ENCODE peak calls at places on chromosomes 11 and 22, in four cellular contexts. E, P, G and D are unnamed samples.

GRCh38 chr22:27850000-27850465 is 48.5 kb upstream of the MN1 start:
- DNase-seq in E (no peak), P (no peak), G (peak; percentile 78), D (no peak)

GRCh38 chr11:112977620-112978212 is 16.5 kb downstream of the NCAM1 start:
- DNase-seq in E (no peak), P (no peak), G (no peak), D (no peak)

GRCh38 chr11:44014968-44015623 is 32.7 kb upstream of the ACCSL start:
- DNase-seq in E (no peak), P (no peak), G (no peak), D (no peak)

GRCh38 chr11:47924184-47924671 is 56.1 kb upstream of the PTPRJ start:
- DNase-seq in E (no peak), P (no peak), G (peak; percentile 45), D (no peak)

GRCh38 chr11:15692739-15693138 is 578.0 kb downstream of the INSC start:
- DNase-seq in E (no peak), P (no peak), G (no peak), D (no peak)

GRCh38 chr11:34345991-34346480 is 11.8 kb downstream of the ABTB2 start:
- DNase-seq in E (no peak), P (no peak), G (no peak), D (no peak)

GRCh38 chr11:64150481-64151239 is 15.3 kb downstream of the MACROD1 start:
- DNase-seq in E (no peak), P (no peak), G (no peak), D (no peak)

GRCh38 chr11:106398396-106399074 is 321.1 kb downstream of the AASDHPPT start:
- DNase-seq in E (no peak), P (no peak), G (no peak), D (no peak)

GRCh38 chr11:128942807-128943430 is at the start of gene TP53AIP1:
- DNase-seq in E (no peak), P (no peak), G (no peak), D (no peak)

GRCh38 chr11:2095542-2095941 is 43.6 kb downstream of the IGF2 start:
- DNase-seq in E (no peak), P (no peak), G (no peak), D (no peak)

GRCh38 chr11:72119188-72119587 is 6.7 kb upstream of the ANAPC15 start:
- DNase-seq in E (no peak), P (no peak), G (no peak), D (no peak)

GRCh38 chr11:72123117-72123653 is 10.7 kb upstream of the ANAPC15 start:
- DNase-seq in E (no peak), P (no peak), G (no peak), D (no peak)

GRCh38 chr11:72124046-72124445 is 11.5 kb upstream of the FOLR3 start:
- DNase-seq in E (no peak), P (no peak), G (no peak), D (no peak)

GRCh38 chr11:72122607-72123006 is 10.1 kb upstream of the ANAPC15 start:
- DNase-seq in E (no peak), P (no peak), G (no peak), D (no peak)

DNA sequence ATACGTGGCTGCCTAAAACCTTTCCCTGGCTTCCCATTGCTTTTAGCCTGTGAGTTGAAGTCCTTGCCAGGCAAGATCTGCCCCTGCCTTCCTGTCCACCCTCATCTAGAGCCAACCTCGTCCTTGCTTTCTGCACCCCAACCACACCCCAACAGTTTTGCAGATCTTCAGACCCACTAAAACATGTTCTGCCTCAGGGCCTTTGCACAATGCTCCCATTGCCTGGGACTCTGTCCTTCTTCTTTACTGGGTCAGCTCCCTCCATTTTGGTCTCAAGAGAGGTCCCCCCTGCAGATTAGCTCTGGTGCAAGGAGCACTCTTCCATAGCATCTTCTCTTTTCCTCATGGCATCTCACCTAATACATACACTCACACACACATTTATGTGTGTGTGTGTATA is 8.4 kb upstream of the ANAPC15 start:
- DNase-seq in E (no peak), P (no peak), G (no peak), D (no peak)
- TF ChIP-seq BHLHE40 in E (no peak), P (no peak), G (no peak), D (no peak)

DNA sequence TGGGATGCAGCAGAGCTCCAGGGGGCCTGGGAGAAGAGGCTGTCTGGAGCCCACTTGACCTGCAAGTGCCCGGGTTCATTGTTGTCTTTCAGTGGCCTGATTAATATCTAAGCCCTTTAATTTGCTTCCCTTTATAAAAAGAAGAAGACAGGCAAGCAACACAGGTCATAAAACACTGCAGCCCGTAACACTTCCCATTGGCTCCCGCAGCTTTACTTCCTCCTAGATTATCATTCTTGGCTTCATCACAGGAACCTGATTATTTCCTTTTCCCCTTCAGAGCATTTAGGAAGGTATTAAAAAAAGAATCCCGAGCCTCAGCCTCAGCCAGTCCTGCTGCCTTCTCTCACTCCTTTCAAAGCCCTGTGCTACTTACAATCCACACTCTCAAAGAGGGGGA is 183.2 kb downstream of the GRIK4 start:
- DNase-seq in E (no peak), P (no peak), G (no peak), D (no peak)
- TF ChIP-seq FOXM1 in E (no peak), P (no peak), G (no peak), D (no peak)

GRCh38 chr11:32794439-32794838 is at the start of gene CCDC73:
- DNase-seq in E (no peak), P (no peak), G (no peak), D (no peak)

GRCh38 chr11:32790916-32791315 is 3.5 kb downstream of the CCDC73 start:
- DNase-seq in E (no peak), P (no peak), G (no peak), D (no peak)

GRCh38 chr11:32796425-32796824 is 2.0 kb upstream of the CCDC73 start:
- DNase-seq in E (no peak), P (no peak), G (no peak), D (no peak)

GRCh38 chr11:32792111-32792947 is 2.1 kb downstream of the CCDC73 start:
- DNase-seq in E (no peak), P (no peak), G (no peak), D (no peak)

DNA sequence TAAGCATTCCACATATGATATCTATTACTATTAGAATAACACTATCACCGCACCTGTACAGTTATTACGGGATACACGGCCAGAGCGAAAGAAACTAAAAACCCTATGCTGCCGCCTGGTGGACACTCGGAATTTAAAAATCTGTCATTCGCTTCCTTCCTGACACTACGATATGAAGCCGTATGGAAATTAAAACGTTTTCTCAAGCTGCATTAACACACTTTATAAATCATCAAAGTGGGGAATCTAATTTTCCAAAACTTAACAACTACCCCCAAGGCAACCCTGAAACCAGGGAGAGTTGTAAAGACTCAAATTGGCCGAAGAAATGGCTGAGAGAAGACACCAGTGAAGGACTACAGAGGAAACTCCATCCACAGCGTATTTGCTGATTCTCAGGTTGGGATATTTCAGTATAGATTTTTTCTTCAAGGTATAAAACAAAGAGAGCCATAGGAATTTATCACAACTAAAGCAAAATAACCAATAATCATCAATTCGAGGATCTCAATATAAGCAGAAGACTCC is 1.4 kb downstream of the CCDC73 start:
- DNase-seq in E (peak; percentile 26), P (peak; percentile 39), G (peak; percentile 21), D (peak; percentile 61)
- TF ChIP-seq SP1 in E (no peak), P (no peak), G (no peak), D (no peak)

GRCh38 chr22:40042312-40042711 is 47.6 kb downstream of the FAM83F start:
- DNase-seq in E (no peak), P (peak; percentile 14), G (no peak), D (no peak)

GRCh38 chr22:40044102-40044869 is 49.5 kb downstream of the FAM83F start:
- DNase-seq in E (peak; percentile 99), P (peak; percentile 96), G (peak; percentile 98), D (peak; percentile 99)

GRCh38 chr22:40041738-40042137 is 47.0 kb downstream of the FAM83F start:
- DNase-seq in E (no peak), P (no peak), G (no peak), D (no peak)

GRCh38 chr22:40043793-40044101 is 49.0 kb downstream of the FAM83F start:
- DNase-seq in E (no peak), P (no peak), G (no peak), D (no peak)

DNA sequence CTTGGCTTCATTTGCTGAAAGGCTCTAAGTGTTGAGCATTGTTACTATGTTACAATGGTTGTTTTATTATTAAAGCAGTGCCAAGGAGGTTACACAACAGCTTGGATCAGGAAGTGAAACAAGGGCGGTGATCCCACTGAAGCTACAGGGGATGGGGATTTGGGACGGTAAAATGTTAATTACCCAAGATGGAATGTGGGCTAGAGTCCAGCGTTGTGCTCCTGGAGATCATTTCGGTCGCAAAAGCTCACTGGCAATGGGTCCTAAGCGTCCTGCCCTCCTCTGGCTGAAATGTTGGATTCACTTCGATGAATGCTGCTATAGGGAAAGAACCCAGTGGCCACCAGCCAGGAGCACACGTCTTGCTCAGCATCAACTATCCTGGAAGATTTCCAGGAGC is 48.3 kb downstream of the FAM83F start:
- DNase-seq in E (no peak), P (no peak), G (no peak), D (no peak)
- TF ChIP-seq BHLHE40 in E (no peak), P (no peak), G (no peak), D (no peak)

GRCh38 chr11:359181-359714 is 10.1 kb upstream of the B4GALNT4 start:
- DNase-seq in E (no peak), P (peak; percentile 7), G (no peak), D (no peak)

GRCh38 chr11:360326-361280 is 8.7 kb upstream of the B4GALNT4 start:
- DNase-seq in E (no peak), P (peak; percentile 9), G (no peak), D (no peak)

GRCh38 chr11:357582-357981 is 11.7 kb upstream of the B4GALNT4 start:
- DNase-seq in E (no peak), P (no peak), G (no peak), D (no peak)

GRCh38 chr11:356610-357009 is 12.7 kb upstream of the B4GALNT4 start:
- DNase-seq in E (no peak), P (no peak), G (no peak), D (no peak)

GRCh38 chr11:358129-358805 is 11.0 kb upstream of the B4GALNT4 start:
- DNase-seq in E (no peak), P (peak; percentile 7), G (no peak), D (no peak)
- TF ChIP-seq FOXM1 in E (no peak), P (no peak), G (no peak), D (no peak)

DNA sequence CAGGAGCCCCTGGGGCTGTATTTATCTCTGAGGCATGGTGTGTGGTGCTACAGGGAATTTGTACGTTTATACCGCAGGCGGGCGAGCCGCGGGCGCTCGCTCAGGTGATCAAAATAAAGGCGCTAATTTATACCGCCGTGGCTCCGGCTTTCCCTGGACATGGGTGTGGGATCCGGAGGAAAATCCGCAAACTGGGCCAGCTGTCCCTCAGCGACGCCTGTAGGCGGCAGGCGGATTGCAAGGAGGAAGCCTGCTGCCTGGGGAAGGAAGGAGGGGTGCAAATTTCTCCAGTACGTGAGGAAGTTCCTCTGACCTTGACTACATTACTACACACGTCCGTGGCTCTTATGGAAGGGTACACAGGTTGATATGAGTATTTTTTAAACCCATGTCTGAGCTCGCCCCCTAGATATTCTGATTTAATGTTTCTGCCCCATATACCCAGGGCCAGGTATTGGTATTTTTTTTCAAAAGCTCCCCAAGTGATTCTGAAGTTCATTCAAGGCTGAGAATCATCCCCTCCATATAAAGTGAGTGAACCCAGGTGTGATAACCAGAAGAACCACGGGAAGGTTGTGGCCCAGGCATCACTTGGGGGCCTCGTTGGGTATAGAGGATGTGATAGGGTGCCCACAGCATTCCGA is 2.8 kb downstream of the MYOD1 start:
- DNase-seq in E (no peak), P (peak; percentile 31), G (no peak), D (peak; percentile 67)
- TF ChIP-seq SP1 in E (no peak), P (no peak), G (no peak), D (no peak)